ENCODE peak calls at places on chromosomes 16 and 17, in five cellular contexts. S, M, R, W and I are unnamed samples.

GRCh38 chr17:2750721-2751120 is 1.3 kb upstream of the CCDC92B start:
- DNase-seq in S (no peak), M (no peak), R (no peak), W (no peak), I (no peak)

GRCh38 chr17:68346448-68346847 is 55.2 kb downstream of the ARSG start:
- DNase-seq in S (peak), M (no peak), R (no peak), W (no peak), I (peak)

GRCh38 chr17:10987786-10988185 is 149.9 kb upstream of the PIRT start:
- DNase-seq in S (no peak), M (no peak), R (no peak), W (no peak), I (no peak)

GRCh38 chr17:68197091-68197996 is 50.5 kb upstream of the AMZ2 start:
- DNase-seq in S (no peak), M (no peak), R (peak), W (no peak), I (no peak)

GRCh38 chr16:4580245-4580644 is 24.1 kb downstream of the C16orf96 start:
- DNase-seq in S (no peak), M (no peak), R (no peak), W (no peak), I (no peak)

GRCh38 chr17:28726396-28726911 is 421 bp upstream of the TLCD1 start:
- DNase-seq in S (peak), M (peak), R (peak), W (no peak), I (peak)

GRCh38 chr16:66272461-66272860 is 94.0 kb upstream of the CDH5 start:
- DNase-seq in S (no peak), M (no peak), R (no peak), W (no peak), I (no peak)

GRCh38 chr16:89334988-89335802 is 117.7 kb downstream of the ZNF778 start:
- DNase-seq in S (no peak), M (no peak), R (no peak), W (no peak), I (no peak)

GRCh38 chr17:57401556-57402488 is 145.5 kb downstream of the MSI2 start:
- DNase-seq in S (no peak), M (no peak), R (no peak), W (no peak), I (no peak)

GRCh38 chr17:39239640-39240314 is 14.0 kb upstream of the STAC2 start:
- DNase-seq in S (no peak), M (peak), R (peak), W (peak), I (peak)